ENCODE peak calls at places on chromosomes 11 and 22, in four cellular contexts. H is K562, O is GM12878, X is HepG2. D is an unnamed sample.

GRCh38 chr22:49534386-49534785 is 293.3 kb downstream of the BRD1 start:
- DNase-seq in H (no peak), O (no peak), X (no peak), D (peak)

GRCh38 chr11:47412152-47412746 is 3.9 kb downstream of the SLC39A13 start:
- DNase-seq in H (peak), O (no peak), X (no peak), D (peak)

GRCh38 chr11:36601145-36601544 is 3.1 kb upstream of the RAG2 start:
- DNase-seq in H (no peak), O (no peak), X (no peak), D (no peak)

GRCh38 chr11:126135182-126136176 is 72.8 kb upstream of the CDON start:
- DNase-seq in H (no peak), O (no peak), X (peak), D (no peak)

GRCh38 chr11:67628710-67629385 is 889 bp downstream of the NUDT8 start:
- DNase-seq in H (no peak), O (no peak), X (no peak), D (no peak)

GRCh38 chr11:57567512-57568329 is at the start of gene UBE2L6:
- DNase-seq in H (peak), O (no peak), X (no peak), D (peak)

GRCh38 chr11:12212181-12212820 is 101.9 kb downstream of the MICAL2 start:
- DNase-seq in H (no peak), O (no peak), X (no peak), D (no peak)

GRCh38 chr11:26243426-26243825 is 88.5 kb upstream of the ANO3 start:
- DNase-seq in H (no peak), O (no peak), X (no peak), D (no peak)

GRCh38 chr11:59463176-59463575 is 6.4 kb downstream of the OR4D6 start:
- DNase-seq in H (no peak), O (no peak), X (no peak), D (no peak)

GRCh38 chr11:78662811-78663210 is 88.1 kb upstream of the NARS2 start:
- DNase-seq in H (no peak), O (no peak), X (no peak), D (no peak)

GRCh38 chr11:108870373-108871020 is 205.6 kb downstream of the DDX10 start:
- DNase-seq in H (no peak), O (no peak), X (peak), D (no peak)

GRCh38 chr22:44807232-44807631 is 54.9 kb downstream of the ARHGAP8 start:
- DNase-seq in H (no peak), O (no peak), X (no peak), D (peak)

GRCh38 chr11:14899087-14899363 is 7.0 kb upstream of the CYP2R1 start:
- DNase-seq in H (no peak), O (no peak), X (no peak), D (no peak)

GRCh38 chr11:58060939-58061672 is 30.4 kb downstream of the OR6Q1 start:
- DNase-seq in H (no peak), O (no peak), X (peak), D (peak)

GRCh38 chr11:63277345-63277943 is 34.0 kb upstream of the SLC22A25 start:
- DNase-seq in H (no peak), O (no peak), X (peak), D (no peak)

GRCh38 chr11:63274776-63275175 is 31.4 kb upstream of the SLC22A25 start:
- DNase-seq in H (peak), O (no peak), X (peak), D (no peak)

GRCh38 chr11:63273685-63274084 is 30.3 kb upstream of the SLC22A25 start:
- DNase-seq in H (no peak), O (no peak), X (no peak), D (no peak)
- TF ChIP-seq CREM in H (no peak), O (no peak), X (no peak), D (no peak)

GRCh38 chr11:131748146-131749050 is 378.0 kb downstream of the NTM start:
- DNase-seq in H (peak), O (no peak), X (peak), D (peak)
- TF ChIP-seq CREM in H (no peak), O (no peak), X (no peak), D (no peak)

DNA sequence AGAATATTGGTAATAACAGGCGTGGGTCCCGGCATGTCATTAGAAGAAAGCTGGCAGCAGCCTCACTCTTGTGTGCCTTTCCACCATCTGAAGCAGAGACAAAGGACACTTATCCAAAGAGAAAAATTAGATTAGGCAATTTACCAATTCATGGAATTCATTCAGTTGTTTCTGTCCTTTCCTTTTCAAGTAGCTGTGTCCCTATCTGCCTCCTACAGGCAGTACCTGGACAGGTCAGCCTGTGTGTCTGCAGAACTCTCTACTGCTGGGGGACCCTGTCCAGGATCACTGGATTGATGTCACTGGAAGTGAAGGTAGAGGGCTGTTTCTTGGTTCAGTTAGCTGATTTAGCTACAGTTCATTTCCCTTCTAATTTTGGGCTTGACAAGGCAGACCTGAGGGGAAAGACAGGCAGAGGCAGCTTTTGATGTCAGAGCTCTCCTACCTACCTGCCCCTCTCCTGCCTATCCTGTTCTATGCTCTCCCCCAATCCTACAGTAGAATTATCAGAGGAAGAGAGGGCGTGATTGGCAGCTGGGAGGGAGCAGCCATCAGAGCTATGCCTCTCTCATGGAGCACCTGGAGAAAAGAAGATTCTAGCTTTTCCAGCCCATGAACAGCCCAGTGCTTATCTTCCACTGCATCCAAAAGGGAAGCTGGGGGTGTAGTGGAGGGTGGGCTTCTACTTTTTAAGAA is 20.4 kb upstream of the CCDC90B start:
- DNase-seq in H (no peak), O (no peak), X (no peak), D (no peak)
- TF ChIP-seq CREM in H (no peak), O (no peak), X (no peak), D (no peak)

GRCh38 chr11:69094111-69094914 is 45.6 kb downstream of the TPCN2 start:
- DNase-seq in H (no peak), O (no peak), X (no peak), D (no peak)
- TF ChIP-seq CREM in H (no peak), O (no peak), X (no peak), D (no peak)

DNA sequence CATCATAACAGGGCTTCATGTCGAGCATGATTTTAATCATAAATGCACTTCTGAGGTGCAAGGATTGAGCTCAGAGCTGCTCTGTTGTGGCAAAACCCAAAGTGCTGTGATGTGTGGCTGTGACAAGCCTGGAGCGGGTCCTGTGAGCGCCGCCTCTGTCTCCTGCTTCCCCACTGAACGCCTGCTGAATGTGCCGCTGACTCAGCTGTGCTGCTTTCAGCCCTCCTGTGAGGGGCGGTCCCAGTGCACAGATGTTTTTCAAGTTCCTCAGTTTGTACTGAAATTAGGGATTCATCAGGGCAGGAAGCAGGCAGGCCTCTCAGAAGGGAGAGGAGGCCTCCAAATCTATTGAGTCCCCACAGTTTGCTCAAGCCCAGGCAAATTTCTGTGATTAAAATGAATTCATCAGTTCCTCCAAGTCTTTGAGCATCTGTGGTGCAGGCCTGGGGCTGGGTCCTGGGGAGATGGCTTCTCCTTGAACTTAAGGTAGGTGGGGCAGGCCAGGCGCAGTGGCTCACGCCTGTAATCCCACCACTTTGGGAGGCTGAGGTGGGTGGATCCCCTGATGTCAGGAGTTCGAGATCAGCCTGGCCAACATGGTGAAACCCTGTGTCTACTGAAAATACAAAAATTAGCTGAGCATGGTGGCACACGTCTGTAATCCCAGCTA is 2.9 kb upstream of the GTSE1 start:
- DNase-seq in H (no peak), O (no peak), X (no peak), D (no peak)
- TF ChIP-seq CREM in H (no peak), O (no peak), X (no peak), D (no peak)

GRCh38 chr22:24161909-24162308 is 19.4 kb upstream of the SUSD2 start:
- DNase-seq in H (no peak), O (no peak), X (no peak), D (no peak)
- TF ChIP-seq CREM in H (no peak), O (no peak), X (no peak), D (no peak)

DNA sequence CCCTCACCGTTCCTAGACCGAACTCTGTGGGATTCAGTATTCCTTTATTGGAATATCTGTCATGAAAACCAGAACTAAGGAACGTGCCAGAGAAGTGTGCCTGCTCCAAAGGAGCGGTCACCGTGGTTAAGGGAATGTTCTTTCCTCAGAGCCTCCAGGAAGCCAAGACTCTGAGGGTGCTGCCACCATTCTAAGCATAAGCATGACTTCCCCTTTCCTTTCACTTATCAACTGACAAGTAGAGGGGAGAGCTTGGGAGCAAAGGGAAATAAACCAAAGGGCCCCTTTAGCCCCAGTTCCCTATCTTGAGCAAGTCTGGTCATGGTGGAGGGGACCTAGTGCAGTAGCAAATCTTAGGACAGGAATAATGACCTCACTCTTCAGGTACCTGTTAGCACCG is 26.8 kb downstream of the CTR9 start:
- DNase-seq in H (no peak), O (no peak), X (no peak), D (no peak)
- TF ChIP-seq CREM in H (no peak), O (no peak), X (no peak), D (no peak)

DNA sequence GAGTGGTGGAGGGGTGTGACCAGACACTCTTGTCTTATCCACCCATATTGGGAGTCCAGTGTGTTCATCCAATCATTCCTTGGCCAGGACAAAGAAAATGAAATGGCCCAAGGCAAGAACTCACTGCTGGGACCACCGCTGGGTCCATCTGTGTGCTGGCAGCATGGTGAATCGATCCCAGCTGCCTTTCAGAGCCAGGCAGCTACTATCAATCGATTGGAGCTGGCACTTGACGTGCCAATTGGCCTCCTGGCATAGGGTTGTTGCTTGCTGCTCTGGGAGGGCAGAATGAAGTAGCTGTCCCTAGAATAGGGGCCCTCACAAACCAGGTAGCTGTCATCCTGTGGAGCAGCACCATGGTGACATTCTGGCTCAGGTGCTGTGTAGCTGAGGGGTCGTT is 1.4 kb upstream of the ARVCF start:
- DNase-seq in H (no peak), O (no peak), X (no peak), D (no peak)
- TF ChIP-seq CREM in H (no peak), O (no peak), X (no peak), D (no peak)

GRCh38 chr22:41380993-41381328 is 781 bp upstream of the TEF start:
- DNase-seq in H (no peak), O (no peak), X (peak), D (no peak)

GRCh38 chr22:41383085-41383484 is 1.3 kb downstream of the TEF start:
- DNase-seq in H (no peak), O (no peak), X (no peak), D (no peak)

GRCh38 chr22:41381329-41382097 is at the start of gene TEF:
- DNase-seq in H (peak), O (peak), X (peak), D (peak)

GRCh38 chr22:41382610-41383009 is 868 bp downstream of the TEF start:
- DNase-seq in H (peak), O (no peak), X (no peak), D (no peak)

DNA sequence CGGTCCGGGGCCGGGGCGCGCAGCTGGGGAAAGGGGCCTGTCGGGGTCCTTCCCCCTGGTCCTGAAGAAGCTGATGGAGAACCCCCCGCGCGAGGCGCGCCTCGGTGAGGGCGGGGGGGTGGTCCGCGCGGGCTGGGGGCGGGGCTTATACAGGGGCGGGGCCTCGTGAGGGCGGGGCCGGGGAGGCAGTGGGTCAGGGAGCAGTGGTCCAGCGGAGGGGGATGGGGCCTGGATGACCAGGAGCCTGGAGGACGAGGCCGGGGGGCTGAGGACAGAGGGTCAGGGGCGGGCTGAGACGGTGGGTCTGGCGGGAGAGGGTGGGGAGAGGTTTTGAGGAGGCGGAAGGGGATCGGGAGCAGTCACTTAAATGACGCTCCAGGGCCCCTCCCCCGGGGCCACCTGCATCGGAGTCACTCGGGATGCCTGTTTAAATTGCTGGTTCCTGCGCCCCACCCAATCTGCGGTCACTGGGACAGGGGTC is 396 bp downstream of the TEF start:
- DNase-seq in H (peak), O (no peak), X (no peak), D (peak)
- TF ChIP-seq CREM in H (no peak), O (no peak), X (no peak), D (no peak)